ENCODE peak calls at places on chromosomes 1 and 21, in nine cellular contexts. Q, F, V, O, G, I, B, P and W are unnamed samples.
A peak's percentile ranks its signal among the peaks of the same experiment; 100 is the strongest.

GRCh38 chr1:165843304-165843703 is 15.9 kb downstream of the UCK2 start:
- DNase-seq in Q (no peak), F (peak; percentile 47), V (no peak), O (no peak), G (no peak), I (no peak), B (no peak), P (no peak), W (no peak)

GRCh38 chr1:1360511-1361169 is 2.3 kb upstream of the MXRA8 start:
- DNase-seq in Q (peak; percentile 93), F (peak; percentile 98), V (peak; percentile 77), O (peak; percentile 90), G (peak; percentile 8), I (peak; percentile 61), B (no peak), P (no peak), W (no peak)

GRCh38 chr1:31954607-31955283 is 16.6 kb upstream of the PTP4A2 start:
- DNase-seq in Q (peak; percentile 83), F (peak; percentile 97), V (peak; percentile 88), O (peak; percentile 94), G (no peak), I (peak; percentile 88), B (no peak), P (peak; percentile 41), W (no peak)

GRCh38 chr1:154926201-154926600 is 10.3 kb downstream of the PMVK start:
- DNase-seq in Q (no peak), F (no peak), V (no peak), O (no peak), G (no peak), I (no peak), B (no peak), P (no peak), W (no peak)

GRCh38 chr1:227317541-227318002 is 720 bp downstream of the CDC42BPA start:
- DNase-seq in Q (peak; percentile 76), F (peak; percentile 79), V (peak; percentile 56), O (peak; percentile 76), G (peak; percentile 45), I (peak; percentile 51), B (no peak), P (peak; percentile 40), W (no peak)

GRCh38 chr1:235748747-235749146 is 99.2 kb upstream of the GNG4 start:
- DNase-seq in Q (no peak), F (no peak), V (no peak), O (no peak), G (no peak), I (no peak), B (no peak), P (no peak), W (no peak)

GRCh38 chr1:208172389-208173140 is 71.6 kb downstream of the PLXNA2 start:
- DNase-seq in Q (no peak), F (peak; percentile 73), V (no peak), O (no peak), G (no peak), I (no peak), B (no peak), P (no peak), W (no peak)

GRCh38 chr1:21099034-21099868 is 77.4 kb downstream of the EIF4G3 start:
- DNase-seq in Q (no peak), F (peak; percentile 62), V (peak; percentile 72), O (no peak), G (no peak), I (no peak), B (no peak), P (no peak), W (no peak)

GRCh38 chr21:36890086-36890485 is 76.4 kb downstream of the HLCS start:
- DNase-seq in Q (no peak), F (peak; percentile 31), V (no peak), O (no peak), G (no peak), I (no peak), B (no peak), P (no peak), W (no peak)

GRCh38 chr1:161738627-161739287 is 10.8 kb upstream of the DUSP12 start:
- DNase-seq in Q (peak; percentile 68), F (peak; percentile 90), V (peak; percentile 74), O (peak; percentile 73), G (no peak), I (peak; percentile 60), B (no peak), P (no peak), W (no peak)

GRCh38 chr1:20375563-20375962 is 84.9 kb downstream of the VWA5B1 start:
- DNase-seq in Q (no peak), F (peak; percentile 64), V (peak; percentile 30), O (no peak), G (no peak), I (no peak), B (no peak), P (no peak), W (no peak)

GRCh38 chr1:226697608-226698544 is 41.2 kb downstream of the ITPKB start:
- DNase-seq in Q (no peak), F (no peak), V (no peak), O (no peak), G (no peak), I (no peak), B (no peak), P (no peak), W (no peak)

GRCh38 chr1:208935517-208936187 is 647.9 kb upstream of the CAMK1G start:
- DNase-seq in Q (no peak), F (no peak), V (no peak), O (no peak), G (no peak), I (no peak), B (no peak), P (no peak), W (no peak)